ENCODE peak calls at places on chromosomes 13 and 19, in five cellular contexts. One of them, this sample, is unnamed. For H3K4me1, the result is how much of the 10 kb centered on the place peaks cover.

GRCh38 chr13:102868366-102868936 is 22.6 kb downstream of the ERCC5 start:
- DNase-seq in cardiac muscle cell: no peak
- DNase-seq in hepatocyte: no peak
- DNase-seq in SJSA1: no peak
- DNase-seq in CD8-positive, alpha-beta memory T cell: no peak
- DNase-seq in this sample: no peak

GRCh38 chr13:18978447-18978846 is 203.2 kb downstream of the TUBA3C start:
- DNase-seq in cardiac muscle cell: no peak
- DNase-seq in hepatocyte: no peak
- DNase-seq in CD8-positive, alpha-beta memory T cell: no peak
- DNase-seq in SJSA1: no peak
- DNase-seq in this sample: no peak

GRCh38 chr13:50838701-50839100 is 4.8 kb downstream of the DLEU7 start:
- DNase-seq in cardiac muscle cell: no peak
- DNase-seq in SJSA1: no peak
- DNase-seq in CD8-positive, alpha-beta memory T cell: no peak
- DNase-seq in hepatocyte: no peak
- DNase-seq in this sample: no peak

GRCh38 chr19:30049226-30049625 is 107.2 kb downstream of the URI1 start:
- DNase-seq in CD8-positive, alpha-beta memory T cell: no peak
- DNase-seq in SJSA1: no peak
- DNase-seq in cardiac muscle cell: no peak
- DNase-seq in hepatocyte: no peak
- DNase-seq in this sample: no peak

GRCh38 chr19:20325151-20325550 is 158.1 kb downstream of the ZNF486 start:
- DNase-seq in hepatocyte: no peak
- DNase-seq in CD8-positive, alpha-beta memory T cell: no peak
- DNase-seq in cardiac muscle cell: no peak
- DNase-seq in SJSA1: no peak
- DNase-seq in this sample: no peak

GRCh38 chr13:34276764-34277163 is 458.8 kb downstream of the RFC3 start:
- DNase-seq in SJSA1: no peak
- DNase-seq in hepatocyte: peak
- DNase-seq in cardiac muscle cell: no peak
- DNase-seq in CD8-positive, alpha-beta memory T cell: no peak
- DNase-seq in this sample: no peak

GRCh38 chr13:97116754-97117153 is 105.4 kb upstream of the MBNL2 start:
- DNase-seq in hepatocyte: peak
- DNase-seq in CD8-positive, alpha-beta memory T cell: no peak
- DNase-seq in cardiac muscle cell: peak
- DNase-seq in SJSA1: no peak
- DNase-seq in this sample: peak

GRCh38 chr19:53868091-53868891 is 608 bp downstream of the MYADM start:
- DNase-seq in SJSA1: peak
- DNase-seq in cardiac muscle cell: peak
- DNase-seq in CD8-positive, alpha-beta memory T cell: peak
- DNase-seq in hepatocyte: peak
- DNase-seq in this sample: peak

GRCh38 chr13:20130652-20131051 is 30.2 kb downstream of the GJA3 start:
- DNase-seq in cardiac muscle cell: no peak
- DNase-seq in CD8-positive, alpha-beta memory T cell: no peak
- DNase-seq in SJSA1: no peak
- DNase-seq in hepatocyte: no peak
- DNase-seq in this sample: no peak

GRCh38 chr13:102035969-102036368 is 365.9 kb downstream of the FGF14 start:
- DNase-seq in hepatocyte: no peak
- DNase-seq in cardiac muscle cell: no peak
- DNase-seq in SJSA1: no peak
- DNase-seq in CD8-positive, alpha-beta memory T cell: no peak
- DNase-seq in this sample: no peak

GRCh38 chr13:84844473-84844872 is 954.7 kb downstream of the SLITRK6 start:
- DNase-seq in cardiac muscle cell: peak
- DNase-seq in SJSA1: no peak
- DNase-seq in CD8-positive, alpha-beta memory T cell: no peak
- DNase-seq in hepatocyte: peak
- DNase-seq in this sample: peak

GRCh38 chr13:46592410-46592809 is 39.4 kb downstream of the LRCH1 start:
- DNase-seq in hepatocyte: no peak
- DNase-seq in cardiac muscle cell: no peak
- DNase-seq in CD8-positive, alpha-beta memory T cell: no peak
- DNase-seq in SJSA1: no peak
- DNase-seq in this sample: no peak

GRCh38 chr19:52542984-52543664 is 15.7 kb downstream of the ZNF808 start:
- DNase-seq in CD8-positive, alpha-beta memory T cell: no peak
- DNase-seq in SJSA1: no peak
- DNase-seq in cardiac muscle cell: no peak
- DNase-seq in hepatocyte: no peak
- DNase-seq in this sample: no peak

GRCh38 chr19:19115954-19116353 is 22.3 kb downstream of the TMEM161A start:
- DNase-seq in hepatocyte: no peak
- DNase-seq in cardiac muscle cell: peak
- DNase-seq in CD8-positive, alpha-beta memory T cell: peak
- DNase-seq in SJSA1: no peak
- DNase-seq in this sample: peak

GRCh38 chr13:45626731-45627374 is 11.3 kb upstream of the ERICH6B start:
- DNase-seq in SJSA1: no peak
- DNase-seq in hepatocyte: no peak
- DNase-seq in cardiac muscle cell: peak
- DNase-seq in CD8-positive, alpha-beta memory T cell: no peak
- DNase-seq in this sample: no peak

GRCh38 chr19:5956323-5956722 is 21.6 kb downstream of the RANBP3 start:
- DNase-seq in SJSA1: no peak
- DNase-seq in cardiac muscle cell: no peak
- DNase-seq in CD8-positive, alpha-beta memory T cell: no peak
- DNase-seq in hepatocyte: no peak
- DNase-seq in this sample: no peak

GRCh38 chr19:5955638-5955935 is 22.4 kb downstream of the RANBP3 start:
- DNase-seq in CD8-positive, alpha-beta memory T cell: no peak
- DNase-seq in cardiac muscle cell: peak
- DNase-seq in hepatocyte: no peak
- DNase-seq in SJSA1: no peak
- DNase-seq in this sample: no peak

GRCh38 chr19:5956728-5957127 is 21.2 kb downstream of the RANBP3 start:
- DNase-seq in hepatocyte: no peak
- DNase-seq in SJSA1: no peak
- DNase-seq in cardiac muscle cell: no peak
- DNase-seq in CD8-positive, alpha-beta memory T cell: no peak
- DNase-seq in this sample: no peak

GRCh38 chr19:5958074-5958850 is 19.7 kb downstream of the RANBP3 start:
- DNase-seq in CD8-positive, alpha-beta memory T cell: no peak
- DNase-seq in hepatocyte: no peak
- DNase-seq in cardiac muscle cell: no peak
- DNase-seq in SJSA1: no peak
- DNase-seq in this sample: no peak

GRCh38 chr19:5957132-5957531 is 20.8 kb downstream of the RANBP3 start:
- DNase-seq in cardiac muscle cell: no peak
- DNase-seq in CD8-positive, alpha-beta memory T cell: no peak
- DNase-seq in hepatocyte: peak
- DNase-seq in SJSA1: no peak
- DNase-seq in this sample: no peak
- H3K4me1 ChIP-seq in cardiac muscle cell: half or more
- H3K4me1 ChIP-seq in CD8-positive, alpha-beta memory T cell: half or more
- H3K4me1 ChIP-seq in hepatocyte: half or more
- H3K4me1 ChIP-seq in SJSA1: under half
- H3K4me1 ChIP-seq in this sample: under half

DNA sequence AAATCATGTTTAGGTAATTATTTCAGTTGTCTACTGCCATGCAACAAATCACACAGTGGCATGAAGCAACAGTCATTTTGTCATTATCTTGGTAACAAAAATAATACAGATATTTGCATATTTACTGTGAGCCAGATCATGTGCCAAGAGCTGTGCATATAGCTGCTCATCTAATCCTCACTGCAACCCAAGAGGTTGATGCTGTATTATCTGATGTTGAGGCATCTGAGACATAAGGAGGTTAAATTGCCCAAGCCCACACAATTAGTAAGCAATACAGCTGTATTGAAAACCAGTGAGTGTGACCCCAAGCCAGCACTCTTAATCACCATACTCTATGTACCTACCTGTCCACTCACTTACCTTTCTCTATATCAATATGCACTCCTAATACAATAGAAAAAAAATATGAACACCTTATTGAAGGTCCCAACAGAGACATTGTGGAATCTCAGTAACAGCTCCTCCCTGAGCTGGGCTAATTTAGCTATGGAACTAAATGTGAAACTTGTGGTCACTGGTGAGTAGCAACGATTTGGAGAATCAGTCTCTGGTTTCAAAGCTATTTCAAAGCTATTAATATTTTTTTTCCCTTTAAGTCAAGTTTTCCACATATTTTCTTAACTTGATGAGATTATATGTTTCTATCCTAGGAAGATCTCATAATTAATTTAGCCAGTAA is 185.2 kb downstream of the KLF12 start:
- DNase-seq in SJSA1: no peak
- DNase-seq in hepatocyte: no peak
- DNase-seq in cardiac muscle cell: no peak
- DNase-seq in CD8-positive, alpha-beta memory T cell: no peak
- DNase-seq in this sample: no peak
- H3K4me1 ChIP-seq in SJSA1: under half
- H3K4me1 ChIP-seq in hepatocyte: under half
- H3K4me1 ChIP-seq in cardiac muscle cell: under half
- H3K4me1 ChIP-seq in CD8-positive, alpha-beta memory T cell: under half
- H3K4me1 ChIP-seq in this sample: under half

GRCh38 chr19:801861-802496 is 4.7 kb downstream of the PTBP1 start:
- DNase-seq in CD8-positive, alpha-beta memory T cell: no peak
- DNase-seq in cardiac muscle cell: peak
- DNase-seq in SJSA1: no peak
- DNase-seq in hepatocyte: no peak
- DNase-seq in this sample: no peak

GRCh38 chr19:802497-802887 is 5.2 kb downstream of the PTBP1 start:
- DNase-seq in hepatocyte: no peak
- DNase-seq in SJSA1: no peak
- DNase-seq in CD8-positive, alpha-beta memory T cell: no peak
- DNase-seq in cardiac muscle cell: no peak
- DNase-seq in this sample: no peak

GRCh38 chr19:802888-803561 is 5.8 kb downstream of the PTBP1 start:
- DNase-seq in cardiac muscle cell: no peak
- DNase-seq in SJSA1: no peak
- DNase-seq in hepatocyte: no peak
- DNase-seq in CD8-positive, alpha-beta memory T cell: no peak
- DNase-seq in this sample: no peak

GRCh38 chr19:800360-801029 is 3.2 kb downstream of the PTBP1 start:
- DNase-seq in CD8-positive, alpha-beta memory T cell: no peak
- DNase-seq in cardiac muscle cell: peak
- DNase-seq in hepatocyte: peak
- DNase-seq in SJSA1: no peak
- DNase-seq in this sample: no peak

DNA sequence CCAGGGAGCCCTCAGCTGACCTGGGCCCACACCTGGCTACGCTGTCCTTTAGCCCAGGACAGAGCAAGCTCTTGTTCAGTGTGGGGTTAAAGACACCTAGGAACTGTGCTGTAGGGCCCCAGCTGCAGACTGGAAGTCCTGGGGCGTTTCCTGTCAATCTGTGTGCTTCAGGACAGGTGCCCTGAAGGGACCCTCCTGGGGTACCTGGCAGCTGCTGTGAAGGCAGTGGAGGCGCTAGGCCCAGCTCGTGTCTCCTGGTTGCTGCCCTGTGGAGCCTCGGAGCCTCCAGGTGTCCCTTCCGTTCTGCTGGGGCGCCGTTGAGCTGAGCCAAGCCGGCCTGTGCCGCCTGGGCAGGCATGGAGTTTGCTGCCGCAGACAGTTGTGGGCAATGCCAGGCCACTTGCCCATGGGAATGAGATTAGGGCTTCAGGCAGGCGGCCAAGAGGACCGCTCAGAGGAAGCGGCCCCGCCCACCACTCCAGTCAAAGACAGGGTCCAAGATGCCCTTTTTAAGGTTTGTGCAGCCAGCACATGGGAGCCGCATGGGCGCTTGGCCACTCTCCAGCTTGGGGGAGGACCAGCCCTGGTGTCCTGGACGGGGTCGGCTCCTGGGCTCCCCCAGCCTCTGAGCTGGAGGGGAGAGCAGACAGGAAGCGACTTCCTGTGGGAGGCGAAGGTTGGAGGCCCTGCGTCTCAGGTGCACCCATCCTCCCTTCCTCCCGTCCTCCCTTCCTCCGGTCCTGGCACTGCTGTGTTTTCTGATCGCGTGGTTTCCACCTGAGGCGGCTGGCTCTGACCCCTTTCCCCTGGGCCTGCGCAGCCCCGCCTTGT is 4.0 kb downstream of the PTBP1 start:
- DNase-seq in hepatocyte: no peak
- DNase-seq in CD8-positive, alpha-beta memory T cell: no peak
- DNase-seq in cardiac muscle cell: peak
- DNase-seq in SJSA1: no peak
- DNase-seq in this sample: no peak
- H3K4me1 ChIP-seq in hepatocyte: under half
- H3K4me1 ChIP-seq in CD8-positive, alpha-beta memory T cell: half or more
- H3K4me1 ChIP-seq in cardiac muscle cell: under half
- H3K4me1 ChIP-seq in SJSA1: under half
- H3K4me1 ChIP-seq in this sample: under half

GRCh38 chr19:45518469-45518826 is 11.2 kb downstream of the VASP start:
- DNase-seq in cardiac muscle cell: no peak
- DNase-seq in hepatocyte: peak
- DNase-seq in SJSA1: no peak
- DNase-seq in CD8-positive, alpha-beta memory T cell: no peak
- DNase-seq in this sample: no peak

GRCh38 chr19:45515081-45515624 is 7.9 kb downstream of the VASP start:
- DNase-seq in hepatocyte: no peak
- DNase-seq in cardiac muscle cell: no peak
- DNase-seq in CD8-positive, alpha-beta memory T cell: no peak
- DNase-seq in SJSA1: no peak
- DNase-seq in this sample: no peak

GRCh38 chr19:45517238-45517637 is 10.0 kb downstream of the VASP start:
- DNase-seq in cardiac muscle cell: no peak
- DNase-seq in SJSA1: no peak
- DNase-seq in CD8-positive, alpha-beta memory T cell: no peak
- DNase-seq in hepatocyte: no peak
- DNase-seq in this sample: no peak

GRCh38 chr19:45515807-45516401 is 8.6 kb downstream of the VASP start:
- DNase-seq in CD8-positive, alpha-beta memory T cell: no peak
- DNase-seq in cardiac muscle cell: no peak
- DNase-seq in SJSA1: no peak
- DNase-seq in hepatocyte: no peak
- DNase-seq in this sample: no peak

DNA sequence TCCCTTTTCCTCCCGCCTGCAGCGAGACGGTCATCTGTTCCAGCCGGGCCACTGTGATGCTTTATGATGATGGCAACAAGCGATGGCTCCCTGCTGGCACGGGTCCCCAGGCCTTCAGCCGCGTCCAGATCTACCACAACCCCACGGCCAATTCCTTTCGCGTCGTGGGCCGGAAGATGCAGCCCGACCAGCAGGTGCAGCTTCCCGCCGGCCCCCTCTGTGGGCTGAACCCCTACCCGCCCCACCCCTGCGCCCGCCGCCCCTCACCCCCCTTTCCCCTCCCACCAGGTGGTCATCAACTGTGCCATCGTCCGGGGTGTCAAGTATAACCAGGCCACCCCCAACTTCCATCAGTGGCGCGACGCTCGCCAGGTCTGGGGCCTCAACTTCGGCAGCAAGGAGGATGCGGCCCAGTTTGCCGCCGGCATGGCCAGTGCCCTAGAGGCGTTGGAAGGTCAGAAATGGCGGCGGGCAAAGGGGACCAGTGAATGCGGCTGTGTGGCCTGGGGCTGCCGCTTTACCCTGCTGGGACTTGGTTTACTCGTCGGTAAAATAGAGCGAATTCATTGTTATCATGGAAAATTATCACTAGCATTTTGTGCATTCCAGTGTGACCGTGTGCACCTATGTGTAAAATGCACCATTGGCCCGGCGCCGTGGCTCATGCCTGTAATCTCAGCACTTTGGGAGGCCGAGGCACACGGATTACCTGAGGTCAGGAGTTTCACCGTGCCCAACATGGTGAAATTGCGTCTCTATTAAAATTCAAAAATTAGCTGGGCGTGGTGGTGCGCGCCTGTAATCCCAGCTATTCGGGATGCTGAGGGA is 10.6 kb downstream of the VASP start:
- DNase-seq in hepatocyte: no peak
- DNase-seq in SJSA1: no peak
- DNase-seq in CD8-positive, alpha-beta memory T cell: no peak
- DNase-seq in cardiac muscle cell: no peak
- DNase-seq in this sample: no peak
- H3K4me1 ChIP-seq in hepatocyte: under half
- H3K4me1 ChIP-seq in SJSA1: under half
- H3K4me1 ChIP-seq in CD8-positive, alpha-beta memory T cell: under half
- H3K4me1 ChIP-seq in cardiac muscle cell: under half
- H3K4me1 ChIP-seq in this sample: under half